ENCODE peak calls at places on chromosomes 16 and 17, in six cellular contexts. I is GM23338, M is sigmoid colon, C is suprapubic skin, Y is GM12878, P is transverse colon. H is an unnamed sample.

GRCh38 chr17:36675250-36675649 is 73.9 kb downstream of the MRM1 start:
- DNase-seq in I (no peak), M (no peak), C (no peak), Y (no peak), P (peak), H (no peak)

GRCh38 chr17:1108810-1109605 is 70.8 kb downstream of the ABR start:
- DNase-seq in I (peak), M (peak), C (no peak), Y (no peak), P (peak), H (peak)

GRCh38 chr16:83808573-83809014 is 816 bp downstream of the HSBP1 start:
- DNase-seq in I (no peak), M (no peak), C (no peak), Y (no peak), P (no peak), H (no peak)

GRCh38 chr17:80352216-80352895 is 62.6 kb upstream of the ENDOV start:
- DNase-seq in I (no peak), M (peak), C (no peak), Y (no peak), P (no peak), H (no peak)

GRCh38 chr16:78742501-78743283 is 643.2 kb downstream of the WWOX start:
- DNase-seq in I (no peak), M (no peak), C (peak), Y (peak), P (peak), H (no peak)

GRCh38 chr16:1102333-1102700 is 6.3 kb upstream of the C1QTNF8 start:
- DNase-seq in I (no peak), M (no peak), C (no peak), Y (no peak), P (no peak), H (no peak)

GRCh38 chr16:54194008-54194731 is 92.4 kb downstream of the IRX3 start:
- DNase-seq in I (peak), M (peak), C (peak), Y (no peak), P (peak), H (peak)

GRCh38 chr17:59753522-59754467 is 46.3 kb downstream of the VMP1 start:
- DNase-seq in I (peak), M (no peak), C (no peak), Y (peak), P (no peak), H (no peak)

GRCh38 chr17:50649042-50649908 is 14.6 kb downstream of the ABCC3 start:
- DNase-seq in I (no peak), M (no peak), C (no peak), Y (no peak), P (no peak), H (no peak)

GRCh38 chr17:68593331-68593710 is 7.8 kb downstream of the FAM20A start:
- DNase-seq in I (no peak), M (no peak), C (no peak), Y (no peak), P (no peak), H (no peak)

GRCh38 chr17:68589086-68589485 is 12.1 kb downstream of the FAM20A start:
- DNase-seq in I (no peak), M (no peak), C (no peak), Y (no peak), P (no peak), H (no peak)

GRCh38 chr17:68592004-68592403 is 9.2 kb downstream of the FAM20A start:
- DNase-seq in I (no peak), M (no peak), C (no peak), Y (no peak), P (no peak), H (no peak)

GRCh38 chr17:68592667-68593330 is 8.4 kb downstream of the FAM20A start:
- DNase-seq in I (no peak), M (no peak), C (no peak), Y (no peak), P (no peak), H (no peak)

DNA sequence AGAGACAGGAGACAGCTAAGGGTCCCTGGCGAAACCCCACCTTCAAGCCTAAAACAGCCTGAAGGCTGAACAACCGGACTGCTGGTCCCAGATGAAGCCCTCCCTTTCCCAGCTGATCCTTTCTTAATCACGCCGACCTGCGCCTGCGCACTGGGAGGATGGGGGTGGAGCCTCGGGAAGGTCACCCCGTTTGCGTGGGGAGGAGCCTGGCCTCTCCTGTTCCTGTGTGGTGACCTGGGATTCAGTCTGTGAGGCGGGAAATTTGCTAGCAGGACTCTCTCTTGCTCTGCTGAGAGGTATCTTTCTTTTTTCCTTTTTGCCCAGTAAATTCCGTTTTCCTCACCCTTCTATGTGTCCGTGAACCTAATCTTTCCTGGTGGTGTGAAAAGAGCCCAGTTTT is 9.6 kb downstream of the FAM20A start:
- DNase-seq in I (peak), M (no peak), C (no peak), Y (no peak), P (no peak), H (peak)
- TF ChIP-seq POLR2AphosphoS5 in I (peak), M (no peak), C (no peak), Y (no peak), P (no peak), H (no peak)

DNA sequence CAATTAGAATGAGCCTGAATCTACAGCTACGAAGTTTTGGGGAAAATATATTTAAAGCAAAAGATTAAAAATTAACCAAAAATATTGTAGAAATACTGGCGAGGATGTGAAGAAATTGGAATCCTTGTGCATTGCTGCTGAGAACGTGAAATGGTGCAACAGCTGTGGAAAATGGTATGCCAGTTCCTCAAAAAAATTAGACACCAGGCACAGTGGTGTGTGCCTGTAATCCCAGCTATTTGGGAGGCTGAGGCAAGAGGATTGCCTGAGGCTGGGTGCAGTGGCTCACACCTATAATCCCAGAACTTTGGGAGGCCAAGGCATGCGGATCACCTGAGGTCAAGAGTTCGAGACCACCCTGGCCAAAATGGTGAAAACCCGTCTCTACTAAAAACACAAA is 119.9 kb upstream of the TMEM97 start:
- DNase-seq in I (no peak), M (no peak), C (no peak), Y (no peak), P (no peak), H (no peak)
- TF ChIP-seq POLR2AphosphoS5 in I (no peak), M (no peak), C (no peak), Y (no peak), P (no peak), H (no peak)

DNA sequence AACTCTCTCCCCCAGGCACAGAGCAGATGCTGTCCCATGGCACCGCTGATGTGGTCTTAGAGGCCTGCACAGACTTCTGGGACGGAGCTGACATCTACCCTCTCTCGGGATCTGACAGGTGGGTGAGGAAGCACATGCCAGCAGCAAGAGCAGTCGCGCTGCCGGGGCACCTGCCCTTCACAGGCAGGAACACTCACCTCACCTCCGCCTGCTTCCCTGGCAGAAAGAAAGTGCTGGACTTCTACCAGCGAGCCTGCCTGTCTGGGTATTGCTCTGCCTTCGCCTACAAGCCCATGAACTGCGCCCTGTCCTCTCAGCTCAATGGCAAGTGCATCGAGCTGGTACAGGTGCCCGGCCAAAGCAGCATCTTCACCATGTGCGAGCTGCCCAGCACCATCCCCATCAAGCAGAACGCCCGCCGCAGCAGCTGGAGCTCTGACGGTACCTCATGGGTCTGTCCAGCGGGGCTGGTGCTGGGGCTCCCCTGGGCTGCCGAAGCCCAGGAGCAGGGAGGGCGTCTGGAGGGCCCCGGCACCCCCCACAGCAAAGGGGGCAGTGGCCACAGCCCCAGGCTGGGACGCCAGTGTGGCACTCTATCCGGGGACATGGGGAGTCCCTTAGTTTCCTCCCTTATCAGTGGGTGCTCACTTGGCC is 21.7 kb downstream of the CASKIN2 start:
- DNase-seq in I (no peak), M (no peak), C (no peak), Y (no peak), P (no peak), H (peak)
- TF ChIP-seq POLR2AphosphoS5 in I (no peak), M (no peak), C (no peak), Y (no peak), P (no peak), H (no peak)

GRCh38 chr16:22206847-22207714 is 1.0 kb downstream of the EEF2K start:
- DNase-seq in I (peak), M (peak), C (peak), Y (peak), P (peak), H (peak)
- TF ChIP-seq POLR2AphosphoS5 in I (no peak), M (peak), C (peak), Y (no peak), P (peak), H (peak)

GRCh38 chr16:51310159-51310558 is 159.1 kb upstream of the SALL1 start:
- DNase-seq in I (no peak), M (no peak), C (no peak), Y (no peak), P (no peak), H (no peak)
- TF ChIP-seq POLR2AphosphoS5 in I (no peak), M (no peak), C (no peak), Y (no peak), P (no peak), H (no peak)

GRCh38 chr16:2150418-2151187 is 2.2 kb downstream of the RAB26 start:
- DNase-seq in I (peak), M (no peak), C (peak), Y (no peak), P (peak), H (peak)

GRCh38 chr16:2148714-2149629 is 547 bp downstream of the RAB26 start:
- DNase-seq in I (peak), M (no peak), C (peak), Y (no peak), P (no peak), H (peak)

GRCh38 chr16:2149630-2150417 is 1.4 kb downstream of the RAB26 start:
- DNase-seq in I (peak), M (no peak), C (peak), Y (no peak), P (no peak), H (no peak)

GRCh38 chr16:2152695-2153506 is 2.7 kb upstream of the TRAF7 start:
- DNase-seq in I (peak), M (no peak), C (peak), Y (no peak), P (peak), H (no peak)

DNA sequence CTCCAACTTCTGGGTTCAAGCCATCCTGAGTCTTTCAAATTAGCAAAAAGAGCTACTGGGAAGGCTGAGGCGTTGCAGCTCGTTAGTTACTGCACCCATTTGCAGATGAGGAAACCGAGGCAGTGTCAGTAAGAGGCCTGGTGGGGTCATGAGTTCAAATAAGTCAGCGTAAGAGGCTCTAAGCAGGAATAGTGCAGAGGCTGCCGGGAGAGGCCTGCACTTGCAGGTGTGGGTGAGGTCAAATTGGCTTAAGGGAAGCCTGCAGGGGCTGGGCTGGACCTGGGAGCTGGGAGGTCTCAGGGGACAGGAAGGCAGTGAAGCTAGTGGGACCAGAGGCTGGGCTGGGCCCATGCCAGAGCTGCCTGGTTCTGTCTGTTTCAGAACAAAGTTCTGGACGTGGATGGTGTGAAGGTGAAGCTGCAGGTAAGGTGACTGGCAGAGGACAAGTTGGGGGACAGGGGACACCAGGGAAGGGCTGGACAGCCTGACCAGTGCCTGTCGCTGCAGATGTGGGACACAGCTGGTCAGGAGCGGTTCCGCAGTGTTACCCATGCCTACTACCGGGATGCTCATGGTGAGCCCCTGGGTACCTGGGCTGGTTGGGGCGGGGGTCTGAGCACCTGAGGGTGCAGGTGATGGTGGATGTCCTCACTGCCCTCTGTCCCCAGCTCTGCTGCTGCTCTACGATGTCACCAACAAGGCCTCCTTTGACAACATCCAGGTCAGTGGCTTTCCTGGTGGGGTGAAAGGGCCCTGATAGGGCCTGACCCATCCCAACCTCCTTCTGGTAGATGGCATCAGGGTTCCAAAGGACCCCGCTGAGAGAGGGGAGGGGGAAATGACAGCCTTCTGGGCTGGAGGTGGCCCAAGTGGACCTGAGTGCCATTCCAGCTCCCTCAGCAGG is 3.0 kb downstream of the RAB26 start:
- DNase-seq in I (peak), M (no peak), C (no peak), Y (no peak), P (no peak), H (no peak)
- TF ChIP-seq POLR2AphosphoS5 in I (peak), M (no peak), C (no peak), Y (peak), P (no peak), H (no peak)